ENCODE peak calls at places on chromosome 20, in five cellular contexts. T, L, Q, C and H are unnamed samples. For H3K27me3, the result is how much of the 10 kb centered on the place peaks cover.

GRCh38 chr20:57464642-57465211 is 60.2 kb downstream of the CTCFL start:
- DNase-seq in T (peak), L (no peak), Q (no peak), C (no peak), H (no peak)

GRCh38 chr20:38343107-38343797 is 3.0 kb upstream of the LBP start:
- DNase-seq in T (no peak), L (no peak), Q (no peak), C (no peak), H (peak)

GRCh38 chr20:51560042-51560441 is 17.5 kb upstream of the NFATC2 start:
- DNase-seq in T (no peak), L (no peak), Q (no peak), C (no peak), H (no peak)

GRCh38 chr20:2519115-2519815 is 10.6 kb upstream of the ZNF343 start:
- DNase-seq in T (peak), L (no peak), Q (no peak), C (no peak), H (peak)

GRCh38 chr20:2697768-2698167 is 5.2 kb downstream of the EBF4 start:
- DNase-seq in T (no peak), L (no peak), Q (no peak), C (peak), H (no peak)

GRCh38 chr20:25280574-25281535 is 33.0 kb downstream of the PYGB start:
- DNase-seq in T (no peak), L (no peak), Q (no peak), C (no peak), H (no peak)

GRCh38 chr20:17873410-17874270 is 95.0 kb downstream of the SNX5 start:
- DNase-seq in T (peak), L (no peak), Q (peak), C (peak), H (peak)

GRCh38 chr20:48308882-48309281 is 518.9 kb downstream of the PREX1 start:
- DNase-seq in T (no peak), L (no peak), Q (no peak), C (peak), H (no peak)

GRCh38 chr20:58621906-58622548 is 29.1 kb upstream of the STX16 start:
- DNase-seq in T (no peak), L (no peak), Q (no peak), C (no peak), H (no peak)

GRCh38 chr20:24746351-24746685 is 202.8 kb upstream of the CST7 start:
- DNase-seq in T (no peak), L (no peak), Q (peak), C (peak), H (no peak)

GRCh38 chr20:20743511-20744169 is 31.2 kb upstream of the RALGAPA2 start:
- DNase-seq in T (no peak), L (no peak), Q (peak), C (peak), H (no peak)

GRCh38 chr20:1324598-1325172 is 4.3 kb downstream of the SDCBP2 start:
- DNase-seq in T (peak), L (no peak), Q (no peak), C (no peak), H (peak)

GRCh38 chr20:43567477-43567876 is 8.7 kb downstream of the SGK2 start:
- DNase-seq in T (no peak), L (no peak), Q (no peak), C (no peak), H (no peak)

GRCh38 chr20:2922957-2923356 is 49.7 kb downstream of the PTPRA start:
- DNase-seq in T (no peak), L (no peak), Q (no peak), C (no peak), H (no peak)

GRCh38 chr20:3732327-3733118 is at the start of gene HSPA12B:
- DNase-seq in T (no peak), L (no peak), Q (no peak), C (peak), H (no peak)

GRCh38 chr20:45119556-45120266 is 4.6 kb downstream of the WFDC12 start:
- DNase-seq in T (no peak), L (no peak), Q (no peak), C (no peak), H (no peak)

GRCh38 chr20:57425150-57426013 is 34.2 kb downstream of the RBM38 start:
- DNase-seq in T (no peak), L (no peak), Q (no peak), C (peak), H (peak)

GRCh38 chr20:48690888-48691287 is 136.9 kb downstream of the PREX1 start:
- DNase-seq in T (no peak), L (no peak), Q (no peak), C (no peak), H (peak)

GRCh38 chr20:48636301-48636700 is 191.5 kb downstream of the PREX1 start:
- DNase-seq in T (no peak), L (no peak), Q (no peak), C (peak), H (no peak)

GRCh38 chr20:35663516-35663812 is 1.2 kb downstream of the CPNE1 start:
- DNase-seq in T (peak), L (peak), Q (no peak), C (no peak), H (peak)

GRCh38 chr20:35001596-35002362 is 46.1 kb downstream of the MYH7B start:
- DNase-seq in T (no peak), L (no peak), Q (no peak), C (peak), H (no peak)

GRCh38 chr20:32970115-32970972 is 33.9 kb downstream of the SUN5 start:
- DNase-seq in T (no peak), L (no peak), Q (peak), C (peak), H (no peak)

GRCh38 chr20:59152559-59153354 is 10.9 kb upstream of the ZNF831 start:
- DNase-seq in T (no peak), L (no peak), Q (peak), C (no peak), H (no peak)

GRCh38 chr20:56352656-56353055 is 6.1 kb upstream of the FAM210B start:
- DNase-seq in T (no peak), L (no peak), Q (no peak), C (no peak), H (peak)

GRCh38 chr20:34979366-34980153 is 23.9 kb downstream of the MYH7B start:
- DNase-seq in T (no peak), L (no peak), Q (no peak), C (peak), H (no peak)

GRCh38 chr20:50379049-50379990 is 130.9 kb upstream of the PTPN1 start:
- DNase-seq in T (peak), L (no peak), Q (peak), C (no peak), H (peak)

GRCh38 chr20:36591854-36592641 is 13.5 kb upstream of the RAB5IF start:
- DNase-seq in T (no peak), L (no peak), Q (no peak), C (peak), H (peak)

GRCh38 chr20:4045741-4046140 is 30.4 kb upstream of the RNF24 start:
- DNase-seq in T (peak), L (no peak), Q (peak), C (no peak), H (peak)

GRCh38 chr20:1881240-1881835 is 13.9 kb upstream of the SIRPA start:
- DNase-seq in T (no peak), L (no peak), Q (no peak), C (peak), H (no peak)

GRCh38 chr20:33046412-33046811 is 7.3 kb upstream of the BPIFB3 start:
- DNase-seq in T (no peak), L (no peak), Q (no peak), C (no peak), H (no peak)

GRCh38 chr20:31560094-31560899 is 44.8 kb upstream of the ID1 start:
- DNase-seq in T (peak), L (peak), Q (peak), C (peak), H (peak)

GRCh38 chr20:13492001-13492480 is 146.7 kb downstream of the TASP1 start:
- DNase-seq in T (peak), L (no peak), Q (peak), C (peak), H (peak)

GRCh38 chr20:59955131-59955796 is 3.0 kb upstream of the CDH26 start:
- DNase-seq in T (no peak), L (peak), Q (no peak), C (no peak), H (no peak)

GRCh38 chr20:22511943-22512910 is 72.1 kb downstream of the FOXA2 start:
- DNase-seq in T (no peak), L (no peak), Q (no peak), C (peak), H (no peak)

GRCh38 chr20:32544260-32544722 is 40.8 kb downstream of the NOL4L start:
- DNase-seq in T (no peak), L (no peak), Q (no peak), C (no peak), H (no peak)

GRCh38 chr20:40160151-40160550 is 528.9 kb downstream of the MAFB start:
- DNase-seq in T (peak), L (peak), Q (peak), C (peak), H (peak)

GRCh38 chr20:8094415-8094818 is 37.6 kb upstream of the PLCB1 start:
- DNase-seq in T (peak), L (no peak), Q (peak), C (no peak), H (peak)

GRCh38 chr20:31974296-31974695 is 6.3 kb downstream of the XKR7 start:
- DNase-seq in T (no peak), L (no peak), Q (no peak), C (no peak), H (no peak)

DNA sequence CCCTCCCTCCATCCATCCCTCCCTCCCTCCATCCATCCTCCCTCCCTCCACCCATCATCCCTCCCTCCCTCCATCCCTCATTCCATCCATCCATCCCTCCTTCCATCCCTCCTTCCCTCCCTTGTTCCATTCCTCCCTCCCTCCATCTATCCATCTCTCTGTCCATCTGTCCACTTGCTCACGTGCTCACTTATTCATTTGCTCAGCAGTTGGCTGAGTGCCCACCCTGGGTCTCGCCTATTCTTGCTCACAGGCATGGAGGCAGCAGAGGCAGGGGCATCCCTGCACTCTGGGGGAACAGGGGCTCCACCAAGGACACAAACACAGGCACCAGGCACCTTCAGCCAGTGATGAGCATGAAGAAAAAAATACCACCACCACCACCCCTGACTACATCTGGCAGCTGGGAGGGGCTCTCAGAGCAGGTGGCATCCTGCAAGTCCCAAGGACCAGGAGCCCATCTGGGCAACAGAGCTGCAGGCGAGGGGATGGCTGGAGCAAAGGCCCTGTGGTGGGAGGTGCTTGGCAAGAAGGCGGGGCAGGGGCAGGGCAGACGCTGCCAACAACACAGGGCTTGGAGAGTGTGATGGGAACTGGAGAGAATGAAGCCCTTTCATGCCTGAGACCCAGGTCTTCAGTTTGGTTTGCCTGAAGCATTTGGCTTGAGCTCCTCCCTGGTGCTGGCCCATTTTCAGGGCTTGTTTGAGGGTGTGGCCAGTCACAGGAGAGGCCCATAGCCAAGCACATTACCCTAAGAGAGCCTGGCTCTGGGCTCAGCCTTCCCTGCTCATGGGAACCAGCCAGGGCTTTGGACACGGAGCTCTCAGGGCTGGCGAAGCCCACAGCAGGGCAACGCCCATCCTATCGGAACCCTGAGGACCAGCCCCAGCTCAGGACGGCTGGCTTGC is 40.2 kb upstream of the MRGBP start:
- DNase-seq in T (no peak), L (no peak), Q (no peak), C (no peak), H (no peak)
- H3K27me3 ChIP-seq in T (under half), L (half or more), Q (under half), C (under half), H (under half)

GRCh38 chr20:61684583-61685235 is 381.0 kb downstream of the TAF4 start:
- DNase-seq in T (no peak), L (no peak), Q (no peak), C (no peak), H (no peak)
- H3K27me3 ChIP-seq in T (under half), L (half or more), Q (under half), C (under half), H (under half)

DNA sequence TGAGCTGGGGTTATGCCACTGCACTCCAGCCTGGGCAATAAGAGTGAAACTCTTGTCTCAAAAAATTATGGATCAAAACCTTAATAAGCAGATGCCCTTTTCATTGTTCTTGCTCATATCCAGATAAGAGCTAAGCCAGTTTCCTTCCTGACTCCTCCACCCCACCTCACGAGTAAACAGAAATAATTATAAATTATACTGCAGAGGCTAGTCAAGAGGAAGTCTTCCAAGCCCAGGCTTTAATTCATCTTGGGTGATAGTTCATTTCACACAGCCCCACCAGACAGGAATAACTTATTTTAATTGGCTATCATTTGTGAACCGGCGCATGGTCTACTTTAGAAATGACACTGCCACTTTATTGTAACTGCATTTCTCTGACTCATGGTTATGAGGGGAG is 102.0 kb downstream of the BTBD3 start:
- DNase-seq in T (no peak), L (no peak), Q (no peak), C (no peak), H (no peak)
- H3K27me3 ChIP-seq in T (under half), L (under half), Q (under half), C (under half), H (under half)

GRCh38 chr20:63473555-63474449 is 1.3 kb upstream of the KCNQ2 start:
- DNase-seq in T (no peak), L (no peak), Q (no peak), C (no peak), H (no peak)

GRCh38 chr20:63477944-63478343 is 5.5 kb upstream of the KCNQ2 start:
- DNase-seq in T (no peak), L (no peak), Q (no peak), C (no peak), H (no peak)

GRCh38 chr20:63472862-63473390 is 471 bp upstream of the KCNQ2 start:
- DNase-seq in T (no peak), L (no peak), Q (no peak), C (no peak), H (no peak)

GRCh38 chr20:63477061-63477616 is 4.7 kb upstream of the KCNQ2 start:
- DNase-seq in T (no peak), L (no peak), Q (no peak), C (no peak), H (no peak)

GRCh38 chr20:63475209-63475608 is 2.8 kb upstream of the KCNQ2 start:
- DNase-seq in T (peak), L (no peak), Q (no peak), C (peak), H (peak)
- H3K27me3 ChIP-seq in T (half or more), L (half or more), Q (under half), C (under half), H (half or more)

GRCh38 chr20:5895626-5896025 is 54.7 kb downstream of the TRMT6 start:
- DNase-seq in T (no peak), L (no peak), Q (no peak), C (no peak), H (no peak)

GRCh38 chr20:5887386-5887785 is 62.9 kb downstream of the TRMT6 start:
- DNase-seq in T (no peak), L (no peak), Q (no peak), C (no peak), H (no peak)

GRCh38 chr20:5890773-5891441 is 59.4 kb downstream of the TRMT6 start:
- DNase-seq in T (no peak), L (no peak), Q (no peak), C (no peak), H (no peak)

GRCh38 chr20:5888051-5888450 is 62.3 kb downstream of the TRMT6 start:
- DNase-seq in T (no peak), L (no peak), Q (no peak), C (no peak), H (no peak)

DNA sequence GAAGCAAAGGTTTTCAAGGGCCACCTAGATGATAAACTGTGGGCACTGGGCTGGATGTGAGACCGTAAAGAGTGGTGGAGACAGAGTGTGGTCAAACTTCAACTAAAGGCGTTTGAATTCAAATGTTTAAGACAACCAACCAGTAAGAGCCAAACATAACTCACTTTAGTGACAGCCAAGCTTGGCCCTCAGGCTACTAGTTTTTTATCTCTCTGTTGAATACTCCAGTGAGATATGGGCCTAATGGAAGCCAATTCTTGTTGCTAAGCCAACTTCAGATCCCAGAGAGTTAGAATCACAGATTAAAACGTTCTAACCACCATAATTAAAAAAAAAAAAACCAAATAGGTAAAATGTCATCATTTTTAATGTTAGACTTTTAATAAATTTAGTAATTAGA is 57.3 kb downstream of the TRMT6 start:
- DNase-seq in T (no peak), L (no peak), Q (no peak), C (no peak), H (no peak)
- H3K27me3 ChIP-seq in T (under half), L (under half), Q (under half), C (under half), H (under half)

GRCh38 chr20:54137115-54137514 is 36.7 kb downstream of the CYP24A1 start:
- DNase-seq in T (no peak), L (no peak), Q (no peak), C (no peak), H (no peak)

GRCh38 chr20:54131675-54132611 is 41.8 kb downstream of the CYP24A1 start:
- DNase-seq in T (no peak), L (no peak), Q (no peak), C (no peak), H (no peak)

GRCh38 chr20:54133434-54134427 is 40.1 kb downstream of the CYP24A1 start:
- DNase-seq in T (no peak), L (no peak), Q (no peak), C (no peak), H (peak)

GRCh38 chr20:54132612-54133433 is 41.0 kb downstream of the CYP24A1 start:
- DNase-seq in T (peak), L (no peak), Q (peak), C (no peak), H (peak)

DNA sequence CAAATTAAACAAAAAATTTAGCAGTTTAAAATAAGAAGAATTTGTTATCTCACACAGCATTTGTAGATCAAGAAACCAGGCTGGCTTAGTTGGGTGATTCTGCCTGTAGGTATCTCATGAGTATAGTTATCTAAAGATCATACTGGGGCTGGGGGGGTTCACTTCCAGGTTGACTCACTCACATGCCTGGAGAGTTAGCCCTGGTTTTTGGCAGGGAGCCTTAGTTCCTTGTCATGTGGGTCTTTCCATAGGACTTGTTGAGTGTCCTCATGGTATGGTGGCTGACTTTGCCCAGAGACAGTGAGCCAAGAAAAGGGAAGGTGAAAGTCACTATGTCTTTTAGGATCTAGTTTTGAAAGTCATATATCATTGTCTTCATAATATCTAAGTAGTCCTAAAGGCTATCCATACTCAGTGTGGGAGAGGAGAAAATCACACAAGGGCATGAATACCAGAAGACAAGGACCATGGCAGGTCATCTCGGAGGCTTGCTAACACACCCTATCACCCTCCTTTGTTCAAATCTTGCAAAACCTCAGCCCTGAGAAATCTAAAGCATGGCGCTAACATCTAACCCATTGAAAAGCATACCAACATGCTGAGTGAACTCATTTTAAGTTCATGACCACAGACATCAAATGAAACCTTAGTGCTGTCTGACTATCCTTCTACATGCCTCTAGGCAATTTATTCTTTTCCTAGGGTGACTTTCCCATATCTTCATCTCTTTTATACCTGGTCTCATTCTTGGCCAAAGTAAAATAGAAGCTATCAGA is 39.2 kb downstream of the CYP24A1 start:
- DNase-seq in T (peak), L (no peak), Q (no peak), C (no peak), H (peak)
- H3K27me3 ChIP-seq in T (under half), L (under half), Q (under half), C (under half), H (under half)